ENCODE peak calls at places on chromosomes 11 and 22, in five cellular contexts. I is lower leg skin, F is heart left ventricle, H is A549, G is HCT116. X is an unnamed sample.

GRCh38 chr22:36858966-36859365 is 1.8 kb upstream of the NCF4 start:
- DNase-seq in I (no peak), F (no peak), H (no peak), G (no peak), X (no peak)

GRCh38 chr11:128518493-128519207 is 68.7 kb downstream of the ETS1 start:
- DNase-seq in I (no peak), F (no peak), H (no peak), G (no peak), X (no peak)

GRCh38 chr11:69920500-69921428 is 101.5 kb upstream of the FGF3 start:
- DNase-seq in I (no peak), F (peak; percentile 57), H (no peak), G (no peak), X (no peak)

GRCh38 chr11:128503231-128503991 is 83.9 kb downstream of the ETS1 start:
- DNase-seq in I (no peak), F (no peak), H (no peak), G (no peak), X (no peak)

GRCh38 chr11:68194675-68195294 is 18.3 kb downstream of the KMT5B start:
- DNase-seq in I (no peak), F (no peak), H (no peak), G (no peak), X (no peak)

GRCh38 chr22:41511521-41511968 is 32.7 kb downstream of the POLR3H start:
- DNase-seq in I (no peak), F (no peak), H (no peak), G (no peak), X (no peak)

GRCh38 chr22:44096736-44097135 is 72.6 kb downstream of the PARVB start:
- DNase-seq in I (no peak), F (peak; percentile 28), H (no peak), G (no peak), X (no peak)

GRCh38 chr11:82980292-82980691 is 78.8 kb downstream of the DDIAS start:
- DNase-seq in I (no peak), F (no peak), H (peak; percentile 17), G (peak; percentile 13), X (no peak)

GRCh38 chr11:67400942-67401494 is 640 bp downstream of the PPP1CA start:
- DNase-seq in I (no peak), F (peak; percentile 78), H (no peak), G (no peak), X (no peak)

GRCh38 chr11:27217948-27218410 is 145.0 kb downstream of the CCDC34 start:
- DNase-seq in I (no peak), F (no peak), H (no peak), G (no peak), X (no peak)

GRCh38 chr22:30702856-30703255 is 8.2 kb downstream of the OSBP2 start:
- DNase-seq in I (no peak), F (no peak), H (no peak), G (no peak), X (no peak)

GRCh38 chr11:35041070-35041554 is 97.9 kb upstream of the CD44 start:
- DNase-seq in I (no peak), F (no peak), H (no peak), G (no peak), X (no peak)

GRCh38 chr11:2219318-2220017 is 47.9 kb upstream of the TH start:
- DNase-seq in I (no peak), F (no peak), H (no peak), G (no peak), X (no peak)

GRCh38 chr11:119207300-119207570 is 1.1 kb downstream of the CBL start:
- DNase-seq in I (no peak), F (no peak), H (no peak), G (no peak), X (no peak)

GRCh38 chr22:42915980-42916765 is 59.1 kb upstream of the ARFGAP3 start:
- DNase-seq in I (no peak), F (no peak), H (no peak), G (no peak), X (no peak)

GRCh38 chr11:75197512-75198277 is 42.9 kb upstream of the TPBGL start:
- DNase-seq in I (no peak), F (no peak), H (no peak), G (no peak), X (no peak)

GRCh38 chr11:63212742-63213141 is 30.7 kb downstream of the SLC22A25 start:
- DNase-seq in I (no peak), F (no peak), H (peak; percentile 26), G (peak; percentile 10), X (no peak)

GRCh38 chr22:29124777-29125506 is 52.1 kb downstream of the KREMEN1 start:
- DNase-seq in I (no peak), F (no peak), H (no peak), G (no peak), X (no peak)

GRCh38 chr22:32883131-32883530 is 81.6 kb downstream of the TIMP3 start:
- DNase-seq in I (no peak), F (no peak), H (no peak), G (no peak), X (no peak)

GRCh38 chr11:77548552-77549439 is 41.0 kb upstream of the AQP11 start:
- DNase-seq in I (no peak), F (no peak), H (no peak), G (no peak), X (no peak)

GRCh38 chr11:102577723-102578122 is 47.2 kb upstream of the MMP7 start:
- DNase-seq in I (no peak), F (no peak), H (no peak), G (no peak), X (no peak)

GRCh38 chr22:24510694-24511625 is 15.8 kb downstream of the UPB1 start:
- DNase-seq in I (no peak), F (peak; percentile 57), H (no peak), G (no peak), X (no peak)

GRCh38 chr11:46120361-46120710 is 918 bp downstream of the PHF21A start:
- DNase-seq in I (peak; percentile 29), F (no peak), H (peak; percentile 8), G (no peak), X (no peak)

GRCh38 chr11:69705246-69705856 is 1.5 kb upstream of the FGF19 start:
- DNase-seq in I (no peak), F (no peak), H (no peak), G (no peak), X (no peak)

GRCh38 chr11:58086528-58086927 is 38.8 kb downstream of the OR9I1 start:
- DNase-seq in I (no peak), F (no peak), H (no peak), G (no peak), X (no peak)

DNA sequence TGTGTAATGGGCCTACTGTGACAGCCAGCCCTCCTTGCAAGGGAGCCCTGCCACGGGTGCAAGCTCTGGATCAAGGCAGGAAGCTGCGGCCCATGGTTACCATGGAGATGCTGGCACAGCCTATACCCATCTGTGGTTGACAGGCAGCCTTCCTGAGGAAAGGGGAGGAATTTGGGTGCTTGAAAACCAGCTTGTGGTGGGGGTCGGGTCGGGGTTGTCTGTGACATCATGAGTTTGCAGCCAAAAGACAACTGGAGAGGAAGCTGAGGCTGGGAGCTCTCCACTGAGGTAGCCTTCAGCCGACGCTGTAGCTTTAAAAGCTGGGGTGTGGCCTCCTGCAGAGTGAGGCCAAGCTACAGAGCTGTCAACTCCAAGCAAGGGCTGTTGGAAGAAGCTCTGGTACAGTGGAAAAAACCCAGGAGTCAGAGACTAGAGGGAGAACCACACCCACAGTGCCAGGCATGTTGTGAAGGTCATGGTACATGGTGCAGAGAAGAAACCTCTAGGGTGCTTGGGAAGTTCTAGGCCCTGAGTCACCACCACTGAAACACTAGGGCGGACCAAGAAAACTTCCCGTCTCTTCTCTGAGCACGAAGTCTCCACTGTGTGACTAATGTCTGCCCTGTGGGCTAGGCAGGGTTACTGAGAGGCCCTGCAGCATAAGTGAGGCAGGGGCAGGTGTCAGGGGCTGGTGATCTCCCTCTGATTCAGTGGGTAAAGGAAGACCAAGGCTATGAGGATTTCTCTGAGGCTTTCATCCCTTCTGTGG is 10.8 kb upstream of the LDHA start:
- DNase-seq in I (peak; percentile 94), F (peak; percentile 75), H (peak; percentile 96), G (peak; percentile 84), X (peak; percentile 70)
- TF ChIP-seq POLR2A in I (no peak), F (peak; percentile 37), H (no peak), G (no peak), X (no peak)

GRCh38 chr11:19844806-19845205 is 132.2 kb downstream of the NAV2 start:
- DNase-seq in I (no peak), F (no peak), H (no peak), G (no peak), X (no peak)

GRCh38 chr11:19846654-19847330 is 134.2 kb downstream of the NAV2 start:
- DNase-seq in I (no peak), F (no peak), H (no peak), G (no peak), X (no peak)

GRCh38 chr11:19844012-19844411 is 131.4 kb downstream of the NAV2 start:
- DNase-seq in I (no peak), F (no peak), H (no peak), G (no peak), X (no peak)

GRCh38 chr11:19843106-19843505 is 130.5 kb downstream of the NAV2 start:
- DNase-seq in I (no peak), F (no peak), H (no peak), G (no peak), X (no peak)

GRCh38 chr11:19845633-19846032 is 133.0 kb downstream of the NAV2 start:
- DNase-seq in I (no peak), F (no peak), H (no peak), G (no peak), X (no peak)
- H3K4me3 ChIP-seq in I (no peak overlapping the region), F (no peak overlapping the region), H (no peak overlapping the region), G (no peak overlapping the region), X (no peak overlapping the region)

DNA sequence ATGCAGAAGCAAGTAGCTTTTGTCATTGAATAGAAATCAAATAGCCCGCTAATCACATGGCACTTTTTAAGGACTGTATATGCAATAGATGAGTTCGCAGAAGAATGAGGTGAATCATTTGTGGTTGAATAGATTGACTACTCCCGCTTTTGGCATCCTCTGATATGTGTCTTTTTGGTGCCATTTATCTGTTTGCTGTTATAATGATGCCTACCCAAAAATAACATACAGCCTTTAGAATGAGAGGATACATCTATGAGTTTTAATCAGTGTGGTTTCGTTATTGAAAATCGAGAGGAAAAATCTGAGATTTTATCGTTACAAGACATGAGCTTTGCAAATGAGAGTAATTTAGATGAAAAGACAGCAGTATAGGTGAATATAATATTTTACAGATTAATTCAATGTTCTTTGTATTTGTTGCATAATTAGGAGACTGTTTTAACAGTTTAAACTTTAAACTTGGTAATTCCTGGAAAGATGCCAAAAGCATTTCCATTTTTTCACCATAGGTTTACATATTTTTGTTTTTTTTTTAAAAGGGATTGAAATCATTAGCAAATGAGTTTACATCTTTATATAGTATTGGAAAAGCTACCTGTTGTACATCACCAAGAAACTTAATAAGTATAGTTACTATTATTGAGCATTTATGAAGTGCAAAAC is 1.8 kb downstream of the PDE3B start:
- DNase-seq in I (no peak), F (no peak), H (peak; percentile 21), G (no peak), X (no peak)
- TF ChIP-seq POLR2A in I (no peak), F (no peak), H (no peak), G (no peak), X (no peak)

GRCh38 chr11:7485136-7485853 is at the start of gene OLFML1:
- DNase-seq in I (no peak), F (no peak), H (no peak), G (no peak), X (peak; percentile 17)
- H3K4me3 ChIP-seq in I (no peak within 1 kb of the TSS), F (peak within 1 kb of the TSS; percentile 49), H (no peak within 1 kb of the TSS), G (no peak within 1 kb of the TSS), X (peak within 1 kb of the TSS; percentile 49)

X was measured in tibial nerve.